ENCODE peak calls at places on chromosomes 3 and 15, in seven cellular contexts. One of them, this sample, is unnamed.

GRCh38 chr15:99014803-99015676 is 7.4 kb upstream of the PGPEP1L start:
- DNase-seq in sigmoid colon: peak
- DNase-seq in A549: peak
- DNase-seq in heart left ventricle: peak
- DNase-seq in uterus: peak
- DNase-seq in prostate gland: peak
- DNase-seq in tibial nerve: no peak
- DNase-seq in this sample: peak

GRCh38 chr3:46910166-46910760 is 32.7 kb downstream of the PTH1R start:
- DNase-seq in sigmoid colon: peak
- DNase-seq in A549: no peak
- DNase-seq in heart left ventricle: no peak
- DNase-seq in uterus: peak
- DNase-seq in prostate gland: no peak
- DNase-seq in tibial nerve: no peak
- DNase-seq in this sample: no peak

GRCh38 chr3:195893121-195893449 is 15.3 kb downstream of the TNK2 start:
- DNase-seq in sigmoid colon: peak
- DNase-seq in A549: no peak
- DNase-seq in heart left ventricle: peak
- DNase-seq in uterus: peak
- DNase-seq in prostate gland: no peak
- DNase-seq in tibial nerve: no peak
- DNase-seq in this sample: no peak

GRCh38 chr3:150747909-150748568 is 14.9 kb downstream of the SIAH2 start:
- DNase-seq in sigmoid colon: no peak
- DNase-seq in A549: no peak
- DNase-seq in heart left ventricle: no peak
- DNase-seq in uterus: no peak
- DNase-seq in prostate gland: no peak
- DNase-seq in tibial nerve: no peak
- DNase-seq in this sample: peak

GRCh38 chr15:29059871-29060640 is 174.3 kb downstream of the APBA2 start:
- DNase-seq in sigmoid colon: no peak
- DNase-seq in A549: no peak
- DNase-seq in heart left ventricle: no peak
- DNase-seq in uterus: no peak
- DNase-seq in prostate gland: no peak
- DNase-seq in tibial nerve: no peak
- DNase-seq in this sample: no peak

GRCh38 chr3:122200681-122201080 is 17.2 kb downstream of the CASR start:
- DNase-seq in sigmoid colon: no peak
- DNase-seq in A549: no peak
- DNase-seq in heart left ventricle: no peak
- DNase-seq in uterus: no peak
- DNase-seq in prostate gland: no peak
- DNase-seq in tibial nerve: no peak
- DNase-seq in this sample: no peak

GRCh38 chr3:155391583-155391982 is 98.1 kb upstream of the STRIT1 start:
- DNase-seq in sigmoid colon: peak
- DNase-seq in A549: peak
- DNase-seq in heart left ventricle: peak
- DNase-seq in uterus: peak
- DNase-seq in prostate gland: no peak
- DNase-seq in tibial nerve: peak
- DNase-seq in this sample: no peak

GRCh38 chr15:101597360-101597928 is 54.7 kb downstream of the TM2D3 start:
- DNase-seq in sigmoid colon: no peak
- DNase-seq in A549: no peak
- DNase-seq in heart left ventricle: peak
- DNase-seq in uterus: no peak
- DNase-seq in prostate gland: no peak
- DNase-seq in tibial nerve: no peak
- DNase-seq in this sample: no peak

GRCh38 chr3:133745108-133745507 is 1.1 kb upstream of the TF start:
- DNase-seq in sigmoid colon: no peak
- DNase-seq in A549: no peak
- DNase-seq in heart left ventricle: no peak
- DNase-seq in uterus: no peak
- DNase-seq in prostate gland: no peak
- DNase-seq in tibial nerve: no peak
- DNase-seq in this sample: no peak

GRCh38 chr3:149959443-149959842 is 11.3 kb downstream of the PFN2 start:
- DNase-seq in sigmoid colon: no peak
- DNase-seq in A549: no peak
- DNase-seq in heart left ventricle: no peak
- DNase-seq in uterus: no peak
- DNase-seq in prostate gland: no peak
- DNase-seq in tibial nerve: no peak
- DNase-seq in this sample: no peak

GRCh38 chr3:187986514-187986934 is 167.4 kb upstream of the LPP start:
- DNase-seq in sigmoid colon: no peak
- DNase-seq in A549: peak
- DNase-seq in heart left ventricle: no peak
- DNase-seq in uterus: no peak
- DNase-seq in prostate gland: no peak
- DNase-seq in tibial nerve: no peak
- DNase-seq in this sample: peak

GRCh38 chr3:65595222-65595996 is 443.3 kb downstream of the MAGI1 start:
- DNase-seq in sigmoid colon: no peak
- DNase-seq in A549: no peak
- DNase-seq in heart left ventricle: no peak
- DNase-seq in uterus: no peak
- DNase-seq in prostate gland: no peak
- DNase-seq in tibial nerve: no peak
- DNase-seq in this sample: no peak

GRCh38 chr3:120615863-120616599 is 19.9 kb downstream of the NDUFB4 start:
- DNase-seq in sigmoid colon: peak
- DNase-seq in A549: no peak
- DNase-seq in heart left ventricle: peak
- DNase-seq in uterus: peak
- DNase-seq in prostate gland: peak
- DNase-seq in tibial nerve: no peak
- DNase-seq in this sample: peak

GRCh38 chr15:55893852-55894251 is 99.6 kb downstream of the NEDD4 start:
- DNase-seq in sigmoid colon: no peak
- DNase-seq in A549: no peak
- DNase-seq in heart left ventricle: no peak
- DNase-seq in uterus: no peak
- DNase-seq in prostate gland: no peak
- DNase-seq in tibial nerve: no peak
- DNase-seq in this sample: no peak

GRCh38 chr3:187066228-187066995 is 72.9 kb downstream of the RPL39L start:
- DNase-seq in sigmoid colon: no peak
- DNase-seq in A549: peak
- DNase-seq in heart left ventricle: peak
- DNase-seq in uterus: no peak
- DNase-seq in prostate gland: no peak
- DNase-seq in tibial nerve: no peak
- DNase-seq in this sample: no peak

GRCh38 chr3:31253782-31254181 is 278.9 kb upstream of the STT3B start:
- DNase-seq in sigmoid colon: no peak
- DNase-seq in A549: no peak
- DNase-seq in heart left ventricle: no peak
- DNase-seq in uterus: no peak
- DNase-seq in prostate gland: no peak
- DNase-seq in tibial nerve: no peak
- DNase-seq in this sample: no peak

GRCh38 chr3:188458761-188459160 is 304.8 kb downstream of the LPP start:
- DNase-seq in sigmoid colon: no peak
- DNase-seq in A549: no peak
- DNase-seq in heart left ventricle: no peak
- DNase-seq in uterus: no peak
- DNase-seq in prostate gland: no peak
- DNase-seq in tibial nerve: no peak
- DNase-seq in this sample: no peak

GRCh38 chr3:65342084-65342683 is 654.4 kb upstream of the ADAMTS9 start:
- DNase-seq in sigmoid colon: no peak
- DNase-seq in A549: peak
- DNase-seq in heart left ventricle: peak
- DNase-seq in uterus: no peak
- DNase-seq in prostate gland: peak
- DNase-seq in tibial nerve: no peak
- DNase-seq in this sample: peak

GRCh38 chr3:156400735-156401134 is 154.2 kb downstream of the SSR3 start:
- DNase-seq in sigmoid colon: no peak
- DNase-seq in A549: no peak
- DNase-seq in heart left ventricle: no peak
- DNase-seq in uterus: no peak
- DNase-seq in prostate gland: no peak
- DNase-seq in tibial nerve: no peak
- DNase-seq in this sample: no peak

GRCh38 chr3:72702997-72703396 is 145.2 kb downstream of the SHQ1 start:
- DNase-seq in sigmoid colon: no peak
- DNase-seq in A549: no peak
- DNase-seq in heart left ventricle: no peak
- DNase-seq in uterus: no peak
- DNase-seq in prostate gland: no peak
- DNase-seq in tibial nerve: no peak
- DNase-seq in this sample: no peak

GRCh38 chr3:101725192-101725889 is 927 bp downstream of the CEP97 start:
- DNase-seq in sigmoid colon: peak
- DNase-seq in A549: no peak
- DNase-seq in heart left ventricle: peak
- DNase-seq in uterus: peak
- DNase-seq in prostate gland: peak
- DNase-seq in tibial nerve: peak
- DNase-seq in this sample: peak

GRCh38 chr3:179297971-179298725 is 24.7 kb upstream of the ZNF639 start:
- DNase-seq in sigmoid colon: no peak
- DNase-seq in A549: no peak
- DNase-seq in heart left ventricle: no peak
- DNase-seq in uterus: no peak
- DNase-seq in prostate gland: no peak
- DNase-seq in tibial nerve: no peak
- DNase-seq in this sample: no peak

GRCh38 chr3:188421151-188421821 is 267.3 kb downstream of the LPP start:
- DNase-seq in sigmoid colon: no peak
- DNase-seq in A549: peak
- DNase-seq in heart left ventricle: no peak
- DNase-seq in uterus: no peak
- DNase-seq in prostate gland: no peak
- DNase-seq in tibial nerve: no peak
- DNase-seq in this sample: no peak

GRCh38 chr15:44264148-44264547 is 24.4 kb upstream of the GOLM2 start:
- DNase-seq in sigmoid colon: no peak
- DNase-seq in A549: no peak
- DNase-seq in heart left ventricle: no peak
- DNase-seq in uterus: no peak
- DNase-seq in prostate gland: no peak
- DNase-seq in tibial nerve: no peak
- DNase-seq in this sample: no peak

GRCh38 chr3:47961815-47962606 is 54.2 kb downstream of the MAP4 start:
- DNase-seq in sigmoid colon: no peak
- DNase-seq in A549: no peak
- DNase-seq in heart left ventricle: no peak
- DNase-seq in uterus: no peak
- DNase-seq in prostate gland: peak
- DNase-seq in tibial nerve: no peak
- DNase-seq in this sample: peak

GRCh38 chr15:98954411-98954810 is 53.2 kb downstream of the PGPEP1L start:
- DNase-seq in sigmoid colon: peak
- DNase-seq in A549: no peak
- DNase-seq in heart left ventricle: peak
- DNase-seq in uterus: peak
- DNase-seq in prostate gland: peak
- DNase-seq in tibial nerve: peak
- DNase-seq in this sample: peak

GRCh38 chr3:85912981-85913380 is 954.2 kb downstream of the CADM2 start:
- DNase-seq in sigmoid colon: no peak
- DNase-seq in A549: peak
- DNase-seq in heart left ventricle: no peak
- DNase-seq in uterus: no peak
- DNase-seq in prostate gland: no peak
- DNase-seq in tibial nerve: no peak
- DNase-seq in this sample: no peak

DNA sequence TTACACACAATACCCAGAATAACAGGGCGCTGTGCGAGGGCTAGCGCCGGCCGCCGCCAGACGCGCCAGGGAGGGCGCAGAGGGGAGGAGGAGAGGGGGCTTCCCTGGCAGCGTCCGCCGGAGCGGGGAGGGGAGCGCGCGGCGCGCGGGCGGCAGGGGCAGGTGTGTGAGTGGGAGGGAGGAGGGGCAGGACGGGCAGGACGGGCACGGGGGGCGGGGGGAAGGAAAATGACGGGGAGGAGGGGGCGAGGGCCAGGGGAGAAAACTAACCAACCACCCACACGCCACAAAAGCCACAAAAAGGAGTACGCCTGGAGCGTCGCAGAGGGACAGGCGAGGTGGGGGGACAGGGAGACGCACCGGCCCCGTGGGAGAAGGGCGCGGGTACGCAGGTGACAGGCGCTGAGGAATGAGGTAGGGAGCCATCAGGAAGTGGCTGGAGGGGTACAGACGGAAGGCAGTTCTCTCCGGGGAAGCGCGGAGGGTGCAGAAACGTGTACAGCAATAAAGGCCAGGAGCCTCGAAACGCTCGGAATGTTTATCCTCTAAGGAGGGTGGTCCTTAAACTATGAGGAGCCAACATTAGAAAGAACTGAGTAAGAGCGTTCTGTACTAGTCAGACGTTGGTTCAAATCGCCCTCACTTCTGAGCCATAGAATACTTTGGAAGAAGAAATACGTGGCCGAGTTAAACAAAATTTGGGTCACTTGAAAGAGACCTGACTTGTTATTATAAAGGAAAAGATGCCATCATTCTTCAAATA is 683 bp upstream of the SATB1 start:
- DNase-seq in sigmoid colon: peak
- DNase-seq in A549: no peak
- DNase-seq in heart left ventricle: peak
- DNase-seq in uterus: no peak
- DNase-seq in prostate gland: peak
- DNase-seq in tibial nerve: no peak
- DNase-seq in this sample: peak
- TF ChIP-seq POLR2A in sigmoid colon: no peak
- TF ChIP-seq POLR2A in A549: no peak
- TF ChIP-seq POLR2A in heart left ventricle: no peak
- TF ChIP-seq POLR2A in uterus: no peak
- TF ChIP-seq POLR2A in prostate gland: no peak
- TF ChIP-seq POLR2A in tibial nerve: no peak
- TF ChIP-seq POLR2A in this sample: no peak

GRCh38 chr15:70308011-70308761 is 210.5 kb upstream of the TLE3 start:
- DNase-seq in sigmoid colon: no peak
- DNase-seq in A549: peak
- DNase-seq in heart left ventricle: no peak
- DNase-seq in uterus: no peak
- DNase-seq in prostate gland: no peak
- DNase-seq in tibial nerve: no peak
- DNase-seq in this sample: no peak
- H3K27ac ChIP-seq in sigmoid colon: no peak
- H3K27ac ChIP-seq in A549: no peak
- H3K27ac ChIP-seq in heart left ventricle: no peak
- H3K27ac ChIP-seq in uterus: no peak
- H3K27ac ChIP-seq in prostate gland: no peak
- H3K27ac ChIP-seq in tibial nerve: no peak
- H3K27ac ChIP-seq in this sample: no peak

GRCh38 chr3:8963137-8963853 is at the start of gene RAD18:
- DNase-seq in sigmoid colon: peak
- DNase-seq in A549: peak
- DNase-seq in heart left ventricle: peak
- DNase-seq in uterus: peak
- DNase-seq in prostate gland: peak
- DNase-seq in tibial nerve: peak
- DNase-seq in this sample: peak
- TF ChIP-seq POLR2A in sigmoid colon: no peak
- TF ChIP-seq POLR2A in A549: peak
- TF ChIP-seq POLR2A in heart left ventricle: peak
- TF ChIP-seq POLR2A in uterus: peak
- TF ChIP-seq POLR2A in prostate gland: peak
- TF ChIP-seq POLR2A in tibial nerve: no peak
- TF ChIP-seq POLR2A in this sample: no peak

GRCh38 chr15:53837263-53837662 is 77.8 kb upstream of the WDR72 start:
- DNase-seq in sigmoid colon: no peak
- DNase-seq in A549: peak
- DNase-seq in heart left ventricle: no peak
- DNase-seq in uterus: no peak
- DNase-seq in prostate gland: peak
- DNase-seq in tibial nerve: no peak
- DNase-seq in this sample: no peak
- H3K27ac ChIP-seq in sigmoid colon: no peak
- H3K27ac ChIP-seq in A549: peak
- H3K27ac ChIP-seq in heart left ventricle: no peak
- H3K27ac ChIP-seq in uterus: no peak
- H3K27ac ChIP-seq in prostate gland: no peak
- H3K27ac ChIP-seq in tibial nerve: no peak
- H3K27ac ChIP-seq in this sample: no peak